ENCODE peak calls at places on chromosomes 11 and 22, in nine cellular contexts. Q, K, V, M, H, Z, S, E and G are unnamed samples.
A peak's percentile ranks its signal among the peaks of the same experiment; 100 is the strongest.

GRCh38 chr11:134412508-134413333 is 679 bp upstream of the B3GAT1 start:
- DNase-seq in Q (no peak), K (peak; percentile 44), V (no peak), M (no peak), H (no peak), Z (no peak), S (peak; percentile 60), E (no peak), G (no peak)

GRCh38 chr11:14977481-14977880 is 5.3 kb upstream of the CALCA start:
- DNase-seq in Q (no peak), K (no peak), V (no peak), M (no peak), H (no peak), Z (no peak), S (no peak), E (no peak), G (no peak)

GRCh38 chr11:93591247-93591898 is 48.2 kb upstream of the SMCO4 start:
- DNase-seq in Q (no peak), K (no peak), V (no peak), M (peak; percentile 19), H (peak; percentile 46), Z (no peak), S (no peak), E (no peak), G (no peak)

GRCh38 chr11:12544986-12545775 is 129.0 kb upstream of the TEAD1 start:
- DNase-seq in Q (no peak), K (no peak), V (no peak), M (no peak), H (peak; percentile 59), Z (no peak), S (no peak), E (no peak), G (no peak)

GRCh38 chr11:125618383-125618782 is 6.6 kb upstream of the CHEK1 start:
- DNase-seq in Q (no peak), K (no peak), V (no peak), M (no peak), H (no peak), Z (no peak), S (no peak), E (no peak), G (no peak)

GRCh38 chr22:41757507-41757906 is 43.0 kb upstream of the CCDC134 start:
- DNase-seq in Q (no peak), K (no peak), V (no peak), M (no peak), H (no peak), Z (no peak), S (no peak), E (no peak), G (no peak)

GRCh38 chr11:32838505-32839274 is 9.0 kb downstream of the PRRG4 start:
- DNase-seq in Q (no peak), K (no peak), V (no peak), M (no peak), H (no peak), Z (no peak), S (no peak), E (peak; percentile 13), G (peak; percentile 25)

GRCh38 chr11:63510360-63511130 is 4.7 kb downstream of the LGALS12 start:
- DNase-seq in Q (peak; percentile 52), K (peak; percentile 71), V (peak; percentile 42), M (no peak), H (no peak), Z (no peak), S (no peak), E (no peak), G (no peak)

GRCh38 chr11:67053896-67054850 is 2.5 kb upstream of the RHOD start:
- DNase-seq in Q (peak; percentile 46), K (peak; percentile 68), V (peak; percentile 34), M (no peak), H (peak; percentile 91), Z (peak; percentile 44), S (peak; percentile 74), E (peak; percentile 80), G (peak; percentile 42)

GRCh38 chr11:1336836-1337646 is 27.6 kb upstream of the TOLLIP start:
- DNase-seq in Q (peak; percentile 7), K (peak; percentile 76), V (no peak), M (no peak), H (no peak), Z (no peak), S (no peak), E (peak; percentile 41), G (no peak)

GRCh38 chr22:22896601-22897000 is 9.0 kb downstream of the IGLL5 start:
- DNase-seq in Q (no peak), K (peak; percentile 1), V (no peak), M (no peak), H (no peak), Z (no peak), S (no peak), E (no peak), G (no peak)

GRCh38 chr22:22894740-22895731 is 7.4 kb downstream of the IGLL5 start:
- DNase-seq in Q (no peak), K (peak; percentile 12), V (no peak), M (no peak), H (no peak), Z (no peak), S (no peak), E (no peak), G (no peak)

GRCh38 chr22:22897947-22898346 is 10.3 kb downstream of the IGLL5 start:
- DNase-seq in Q (no peak), K (no peak), V (no peak), M (no peak), H (no peak), Z (no peak), S (no peak), E (no peak), G (no peak)

GRCh38 chr22:22895776-22896445 is 8.3 kb downstream of the IGLL5 start:
- DNase-seq in Q (no peak), K (peak; percentile 6), V (no peak), M (no peak), H (no peak), Z (no peak), S (no peak), E (no peak), G (no peak)

DNA sequence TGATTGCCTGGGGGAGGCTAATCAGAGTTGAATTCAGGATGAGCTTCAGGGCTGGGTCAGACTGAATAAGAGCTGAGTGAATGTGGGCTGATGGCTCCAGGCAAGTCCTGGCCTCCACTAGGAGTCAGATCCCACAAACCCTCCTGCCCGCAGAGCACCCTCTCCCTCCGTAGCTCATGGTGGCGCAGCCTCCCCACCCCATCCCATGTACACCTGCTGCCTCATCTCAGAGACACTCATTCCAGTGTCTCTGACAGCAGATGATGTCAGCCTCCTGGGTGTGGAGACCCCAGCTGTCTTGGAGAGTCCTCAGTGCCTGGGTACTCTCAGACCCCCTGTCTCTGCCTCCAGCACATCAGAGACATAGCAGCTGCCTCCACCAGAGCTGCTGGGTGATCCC is 9.4 kb downstream of the IGLL5 start:
- DNase-seq in Q (no peak), K (peak; percentile 6), V (no peak), M (no peak), H (no peak), Z (no peak), S (no peak), E (no peak), G (no peak)
- H3K4me1 ChIP-seq in Q (no peaks in the 10 kb centered on the region), K (no peaks in the 10 kb centered on the region), V (no peaks in the 10 kb centered on the region), M (no peaks in the 10 kb centered on the region), H (no peaks in the 10 kb centered on the region), Z (no peaks in the 10 kb centered on the region), S (no peaks in the 10 kb centered on the region), E (no peaks in the 10 kb centered on the region), G (no peaks in the 10 kb centered on the region)

GRCh38 chr11:124536520-124536919 is 6.9 kb downstream of the OR8B12 start:
- DNase-seq in Q (peak; percentile 46), K (no peak), V (peak; percentile 36), M (peak; percentile 32), H (peak; percentile 39), Z (no peak), S (peak; percentile 93), E (peak; percentile 60), G (peak; percentile 11)
- TF ChIP-seq CTCF in Q (peak; percentile 16), K (no peak), V (no peak), M (peak; percentile 9), H (no peak), Z (no peak), S (peak; percentile 47), E (no peak), G (no peak)

GRCh38 chr11:2688381-2689231 is 11.2 kb downstream of the KCNQ1OT1 start:
- DNase-seq in Q (no peak), K (peak; percentile 34), V (no peak), M (no peak), H (no peak), Z (peak; percentile 3), S (no peak), E (no peak), G (no peak)

GRCh38 chr11:2690596-2691354 is 9.0 kb downstream of the KCNQ1OT1 start:
- DNase-seq in Q (no peak), K (peak; percentile 55), V (no peak), M (no peak), H (no peak), Z (no peak), S (no peak), E (no peak), G (no peak)

GRCh38 chr11:2691355-2691761 is 8.4 kb downstream of the KCNQ1OT1 start:
- DNase-seq in Q (no peak), K (peak; percentile 48), V (no peak), M (no peak), H (no peak), Z (no peak), S (no peak), E (no peak), G (no peak)

GRCh38 chr11:2689551-2690260 is 10.1 kb downstream of the KCNQ1OT1 start:
- DNase-seq in Q (no peak), K (no peak), V (no peak), M (no peak), H (no peak), Z (no peak), S (no peak), E (no peak), G (no peak)

DNA sequence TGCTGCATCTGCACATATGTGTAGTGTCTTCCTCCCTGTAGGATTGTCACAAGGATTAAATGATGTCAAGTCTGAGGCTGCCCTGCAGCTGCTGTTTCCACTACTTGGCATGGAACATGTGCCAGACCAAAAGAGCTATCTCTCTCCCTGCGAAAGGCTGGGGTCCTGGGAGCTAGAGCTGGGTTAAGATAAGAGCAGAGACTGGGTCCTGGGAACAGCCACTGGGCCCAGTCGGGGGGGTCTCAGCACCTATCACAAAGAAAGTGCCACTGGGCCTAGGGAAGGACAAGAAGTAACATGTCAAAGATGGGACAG is 9.6 kb downstream of the KCNQ1OT1 start:
- DNase-seq in Q (no peak), K (no peak), V (no peak), M (no peak), H (no peak), Z (no peak), S (no peak), E (no peak), G (no peak)
- H3K4me1 ChIP-seq in Q (peaks cover 85% of the 10 kb centered on the region), K (peaks cover 47% of the 10 kb centered on the region), V (peaks cover 54% of the 10 kb centered on the region), M (no peaks in the 10 kb centered on the region), H (peaks cover 1% of the 10 kb centered on the region), Z (no peaks in the 10 kb centered on the region), S (peaks cover 43% of the 10 kb centered on the region), E (no peaks in the 10 kb centered on the region), G (no peaks in the 10 kb centered on the region)

DNA sequence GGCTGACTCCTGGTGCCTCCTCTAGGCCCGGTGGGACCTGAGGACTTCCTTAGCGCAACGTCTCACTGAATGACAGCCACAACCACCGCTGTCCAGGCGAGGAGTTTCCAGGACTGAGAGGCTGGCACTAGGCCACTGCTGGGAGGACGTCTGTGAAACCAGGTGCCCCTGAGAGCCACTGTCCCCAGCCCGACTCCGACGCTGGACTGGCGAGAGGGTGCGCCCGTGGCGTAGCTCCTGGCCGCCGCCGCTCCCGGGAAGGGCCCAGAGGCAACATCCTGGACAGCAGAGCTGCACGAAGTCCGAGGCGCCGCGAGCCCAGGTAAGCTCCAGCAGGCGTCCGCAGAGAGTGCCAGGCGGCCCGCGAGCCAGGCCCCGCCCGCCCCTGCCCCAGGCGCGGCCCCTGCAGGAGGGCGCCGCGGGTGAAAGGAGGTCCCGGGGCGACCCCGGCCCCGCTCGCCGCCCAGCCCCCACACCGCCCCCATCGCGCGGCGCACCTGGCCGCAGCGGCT is 525 bp downstream of the DGCR2 start:
- DNase-seq in Q (peak; percentile 21), K (peak; percentile 67), V (peak; percentile 59), M (no peak), H (peak; percentile 7), Z (no peak), S (peak; percentile 53), E (peak; percentile 19), G (peak; percentile 50)
- TF ChIP-seq CTCF in Q (no peak), K (no peak), V (no peak), M (no peak), H (no peak), Z (no peak), S (no peak), E (no peak), G (no peak)